ENCODE peak calls at places on chromosomes 1 and 21, in five cellular contexts. One of them, this sample, is unnamed.

GRCh38 chr1:978835-979743 is 2.8 kb downstream of the PERM1 start:
- DNase-seq in transverse colon: no peak
- DNase-seq in stomach: no peak
- DNase-seq in ovary: peak; percentile 29
- DNase-seq in A549: no peak
- DNase-seq in this sample: no peak

GRCh38 chr1:33185541-33185940 is 3.7 kb upstream of the TRIM62 start:
- DNase-seq in stomach: no peak
- DNase-seq in transverse colon: no peak
- DNase-seq in ovary: no peak
- DNase-seq in A549: no peak
- DNase-seq in this sample: no peak

GRCh38 chr21:45390831-45391742 is 13.9 kb upstream of the COL18A1 start:
- DNase-seq in A549: no peak
- DNase-seq in ovary: peak; percentile 25
- DNase-seq in stomach: no peak
- DNase-seq in transverse colon: no peak
- DNase-seq in this sample: no peak

GRCh38 chr1:237580726-237581125 is 310.0 kb downstream of the ZP4 start:
- DNase-seq in A549: no peak
- DNase-seq in stomach: no peak
- DNase-seq in ovary: no peak
- DNase-seq in transverse colon: no peak
- DNase-seq in this sample: no peak

GRCh38 chr1:246795094-246795671 is 71.0 kb downstream of the SCCPDH start:
- DNase-seq in ovary: no peak
- DNase-seq in transverse colon: no peak
- DNase-seq in stomach: no peak
- DNase-seq in A549: no peak
- DNase-seq in this sample: no peak

GRCh38 chr1:185695299-185695698 is 38.9 kb upstream of the HMCN1 start:
- DNase-seq in ovary: no peak
- DNase-seq in transverse colon: no peak
- DNase-seq in stomach: no peak
- DNase-seq in A549: no peak
- DNase-seq in this sample: no peak

GRCh38 chr1:36448530-36449051 is 1.7 kb downstream of the OSCP1 start:
- DNase-seq in stomach: no peak
- DNase-seq in A549: no peak
- DNase-seq in transverse colon: no peak
- DNase-seq in ovary: no peak
- DNase-seq in this sample: no peak

GRCh38 chr1:206757524-206758266 is 12.9 kb upstream of the IL19 start:
- DNase-seq in ovary: no peak
- DNase-seq in stomach: no peak
- DNase-seq in transverse colon: no peak
- DNase-seq in A549: no peak
- DNase-seq in this sample: no peak

GRCh38 chr1:87739141-87739540 is 410.5 kb downstream of the LMO4 start:
- DNase-seq in ovary: no peak
- DNase-seq in stomach: no peak
- DNase-seq in A549: no peak
- DNase-seq in transverse colon: no peak
- DNase-seq in this sample: no peak

GRCh38 chr1:200379431-200379755 is 30.4 kb downstream of the ZNF281 start:
- DNase-seq in A549: peak; percentile 92
- DNase-seq in ovary: no peak
- DNase-seq in stomach: no peak
- DNase-seq in transverse colon: no peak
- DNase-seq in this sample: no peak

GRCh38 chr1:219387211-219387610 is 213.5 kb downstream of the LYPLAL1 start:
- DNase-seq in stomach: no peak
- DNase-seq in transverse colon: no peak
- DNase-seq in ovary: no peak
- DNase-seq in A549: no peak
- DNase-seq in this sample: no peak

GRCh38 chr1:93751391-93752250 is 70.0 kb upstream of the BCAR3 start:
- DNase-seq in ovary: no peak
- DNase-seq in A549: no peak
- DNase-seq in stomach: no peak
- DNase-seq in transverse colon: no peak
- DNase-seq in this sample: no peak

GRCh38 chr21:33268736-33269441 is 2.7 kb downstream of the IL10RB start:
- DNase-seq in stomach: peak; percentile 99
- DNase-seq in A549: peak; percentile 22
- DNase-seq in transverse colon: peak; percentile 97
- DNase-seq in ovary: no peak
- DNase-seq in this sample: no peak

GRCh38 chr21:43727571-43728466 is 8.9 kb downstream of the PDXK start:
- DNase-seq in stomach: peak; percentile 70
- DNase-seq in A549: peak; percentile 65
- DNase-seq in ovary: peak; percentile 71
- DNase-seq in transverse colon: no peak
- DNase-seq in this sample: no peak

GRCh38 chr1:100704473-100704872 is 15.1 kb upstream of the VCAM1 start:
- DNase-seq in A549: no peak
- DNase-seq in ovary: no peak
- DNase-seq in transverse colon: no peak
- DNase-seq in stomach: no peak
- DNase-seq in this sample: no peak

GRCh38 chr1:206556748-206557635 is 49.7 kb downstream of the RASSF5 start:
- DNase-seq in transverse colon: peak; percentile 90
- DNase-seq in ovary: peak; percentile 68
- DNase-seq in stomach: peak; percentile 82
- DNase-seq in A549: peak; percentile 25
- DNase-seq in this sample: peak; percentile 59

GRCh38 chr1:45842786-45843185 is 39.4 kb downstream of the MAST2 start:
- DNase-seq in stomach: no peak
- DNase-seq in transverse colon: no peak
- DNase-seq in A549: no peak
- DNase-seq in ovary: no peak
- DNase-seq in this sample: no peak

GRCh38 chr1:40300651-40301050 is 16.4 kb downstream of the COL9A2 start:
- DNase-seq in ovary: no peak
- DNase-seq in A549: no peak
- DNase-seq in transverse colon: no peak
- DNase-seq in stomach: no peak
- DNase-seq in this sample: no peak

GRCh38 chr1:241927321-241927720 is 30.2 kb upstream of the BECN2 start:
- DNase-seq in A549: no peak
- DNase-seq in stomach: no peak
- DNase-seq in transverse colon: no peak
- DNase-seq in ovary: no peak
- DNase-seq in this sample: no peak

GRCh38 chr1:183845681-183846080 is 40.8 kb downstream of the RGL1 start:
- DNase-seq in transverse colon: no peak
- DNase-seq in stomach: no peak
- DNase-seq in A549: no peak
- DNase-seq in ovary: no peak
- DNase-seq in this sample: no peak

GRCh38 chr1:199116488-199116887 is 477.6 kb downstream of the PTPRC start:
- DNase-seq in ovary: no peak
- DNase-seq in transverse colon: no peak
- DNase-seq in stomach: no peak
- DNase-seq in A549: no peak
- DNase-seq in this sample: no peak
- H3K27ac ChIP-seq in ovary: no peak overlapping the region
- H3K27ac ChIP-seq in transverse colon: no peak overlapping the region
- H3K27ac ChIP-seq in stomach: no peak overlapping the region
- H3K27ac ChIP-seq in A549: no peak overlapping the region
- H3K27ac ChIP-seq in this sample: no peak overlapping the region

DNA sequence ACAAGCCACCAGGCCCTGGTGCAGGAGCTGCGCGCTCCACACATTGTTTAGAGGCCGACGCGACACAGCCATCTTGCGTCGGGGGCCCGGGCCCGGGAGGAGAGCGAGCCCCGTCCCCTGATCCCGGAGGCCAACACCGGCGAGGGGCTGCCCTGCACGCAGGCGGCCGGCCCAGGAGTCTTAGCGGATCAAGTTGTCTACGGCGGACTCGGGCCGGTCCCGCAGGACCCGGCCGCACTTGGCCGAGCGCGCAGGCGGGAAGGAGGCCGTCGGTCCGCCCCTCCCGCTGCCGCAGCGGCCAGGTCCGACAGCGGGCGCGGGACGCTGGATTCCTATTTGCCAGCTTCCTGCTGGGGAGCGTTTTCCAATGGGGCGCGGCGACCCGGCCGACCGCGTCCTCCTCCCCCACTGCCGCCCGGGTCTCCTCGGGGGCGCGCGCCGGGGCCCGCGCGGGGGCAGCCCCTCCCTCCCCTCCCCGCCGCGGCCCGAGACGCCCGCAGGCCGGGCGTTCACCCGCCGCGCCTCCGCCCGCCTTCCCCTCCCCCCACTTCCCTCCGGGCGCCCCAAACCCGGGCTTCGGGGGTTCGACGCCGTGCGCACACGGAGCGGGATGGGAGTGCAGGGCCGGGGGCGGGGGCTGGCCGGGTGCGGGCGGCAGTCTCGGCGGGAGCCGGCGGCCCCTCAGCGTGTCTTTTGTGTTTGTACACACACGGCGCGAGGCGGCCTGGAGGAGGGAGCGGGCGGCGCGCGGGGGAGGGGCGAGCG is 541 bp upstream of the H3-3A start:
- DNase-seq in transverse colon: peak; percentile 85
- DNase-seq in stomach: peak; percentile 85
- DNase-seq in ovary: peak; percentile 89
- DNase-seq in A549: peak; percentile 89
- DNase-seq in this sample: peak; percentile 44
- TF ChIP-seq EP300 in transverse colon: no peak
- TF ChIP-seq EP300 in stomach: no peak
- TF ChIP-seq EP300 in ovary: no peak
- TF ChIP-seq EP300 in A549: peak; percentile 16
- TF ChIP-seq EP300 in this sample: no peak

GRCh38 chr1:203268901-203269653 is 36.2 kb upstream of the BTG2 start:
- DNase-seq in transverse colon: no peak
- DNase-seq in stomach: no peak
- DNase-seq in A549: peak; percentile 84
- DNase-seq in ovary: no peak
- DNase-seq in this sample: no peak

GRCh38 chr1:203271962-203272632 is 33.2 kb upstream of the BTG2 start:
- DNase-seq in A549: no peak
- DNase-seq in transverse colon: peak; percentile 55
- DNase-seq in ovary: peak; percentile 72
- DNase-seq in stomach: no peak
- DNase-seq in this sample: no peak

GRCh38 chr1:203271018-203271743 is 34.1 kb upstream of the BTG2 start:
- DNase-seq in stomach: peak; percentile 78
- DNase-seq in transverse colon: peak; percentile 81
- DNase-seq in ovary: no peak
- DNase-seq in A549: peak; percentile 66
- DNase-seq in this sample: no peak

GRCh38 chr1:203269654-203270020 is 35.7 kb upstream of the BTG2 start:
- DNase-seq in ovary: no peak
- DNase-seq in transverse colon: no peak
- DNase-seq in stomach: no peak
- DNase-seq in A549: no peak
- DNase-seq in this sample: no peak

DNA sequence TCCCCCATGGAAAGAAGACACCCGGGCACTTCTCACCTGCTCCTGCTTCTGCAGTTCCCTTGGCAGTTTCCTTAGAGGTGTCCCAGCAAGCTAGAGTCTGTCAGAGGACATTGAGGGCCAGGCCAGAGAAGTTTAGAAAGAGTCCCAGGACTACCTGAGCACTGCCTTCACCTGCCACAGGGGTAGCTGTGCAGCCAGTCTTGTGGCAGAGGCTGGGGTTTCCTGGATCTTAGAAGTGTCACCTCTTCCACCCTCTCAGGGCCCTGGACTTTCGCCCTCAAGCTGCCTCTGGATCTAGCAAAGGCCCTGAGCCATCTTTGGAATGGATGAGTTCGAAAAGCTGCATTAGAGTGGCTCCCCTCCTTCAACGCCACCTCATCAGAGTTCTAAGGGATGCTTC is 34.9 kb upstream of the BTG2 start:
- DNase-seq in ovary: no peak
- DNase-seq in A549: no peak
- DNase-seq in stomach: no peak
- DNase-seq in transverse colon: no peak
- DNase-seq in this sample: no peak
- TF ChIP-seq CTCF in ovary: no peak
- TF ChIP-seq CTCF in A549: no peak
- TF ChIP-seq CTCF in stomach: no peak
- TF ChIP-seq CTCF in transverse colon: no peak
- TF ChIP-seq CTCF in this sample: no peak

GRCh38 chr1:172745014-172745413 is 86.1 kb downstream of the FASLG start:
- DNase-seq in A549: peak; percentile 79
- DNase-seq in transverse colon: peak; percentile 26
- DNase-seq in ovary: no peak
- DNase-seq in stomach: no peak
- DNase-seq in this sample: no peak
- H3K27ac ChIP-seq in A549: no peak overlapping the region
- H3K27ac ChIP-seq in transverse colon: no peak overlapping the region
- H3K27ac ChIP-seq in ovary: no peak overlapping the region
- H3K27ac ChIP-seq in stomach: no peak overlapping the region
- H3K27ac ChIP-seq in this sample: peak overlapping the region; percentile 36

GRCh38 chr1:228836427-228836826 is 101.1 kb downstream of the RHOU start:
- DNase-seq in stomach: peak; percentile 53
- DNase-seq in transverse colon: peak; percentile 64
- DNase-seq in ovary: no peak
- DNase-seq in A549: no peak
- DNase-seq in this sample: no peak
- TF ChIP-seq EP300 in stomach: no peak
- TF ChIP-seq EP300 in transverse colon: no peak
- TF ChIP-seq EP300 in ovary: no peak
- TF ChIP-seq EP300 in A549: no peak
- TF ChIP-seq EP300 in this sample: no peak

GRCh38 chr1:163022129-163022528 is 47.0 kb upstream of the RGS4 start:
- DNase-seq in transverse colon: no peak
- DNase-seq in A549: no peak
- DNase-seq in ovary: no peak
- DNase-seq in stomach: no peak
- DNase-seq in this sample: no peak

DNA sequence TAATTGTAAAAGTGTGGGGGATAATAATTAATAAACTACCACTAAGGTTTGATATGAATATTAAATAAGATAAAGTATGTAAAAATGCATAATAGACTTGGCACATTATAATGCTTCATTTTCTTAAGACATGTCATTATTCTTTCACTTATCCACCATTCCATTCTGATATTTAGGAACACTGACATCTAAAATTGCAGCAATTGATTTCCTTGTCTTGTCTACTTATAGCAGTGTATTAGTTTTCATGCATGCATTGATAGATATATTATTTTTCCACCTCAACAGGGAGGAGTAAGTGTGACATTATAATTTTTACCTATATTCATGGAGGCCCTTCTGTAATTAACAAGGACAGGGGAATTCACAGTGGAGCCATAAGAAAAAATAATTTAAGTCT is 41.6 kb upstream of the RGS4 start:
- DNase-seq in stomach: no peak
- DNase-seq in ovary: no peak
- DNase-seq in A549: no peak
- DNase-seq in transverse colon: no peak
- DNase-seq in this sample: no peak
- TF ChIP-seq CTCF in stomach: no peak
- TF ChIP-seq CTCF in ovary: no peak
- TF ChIP-seq CTCF in A549: no peak
- TF ChIP-seq CTCF in transverse colon: no peak
- TF ChIP-seq CTCF in this sample: no peak

GRCh38 chr1:32107742-32108661 is at the start of gene KPNA6:
- DNase-seq in transverse colon: peak; percentile 92
- DNase-seq in ovary: peak; percentile 92
- DNase-seq in A549: peak; percentile 96
- DNase-seq in stomach: peak; percentile 90
- DNase-seq in this sample: peak; percentile 90
- H3K27ac ChIP-seq in transverse colon: peak within 1 kb of the TSS; percentile 94
- H3K27ac ChIP-seq in ovary: peak within 1 kb of the TSS; percentile 80
- H3K27ac ChIP-seq in A549: peak within 1 kb of the TSS; percentile 97
- H3K27ac ChIP-seq in stomach: peak within 1 kb of the TSS; percentile 89
- H3K27ac ChIP-seq in this sample: peak within 1 kb of the TSS; percentile 94